ENCODE peak calls at places on chromosomes 3 and 15, in four cellular contexts. J is NCI-H524; C is IMR-90; X is activated CD4-positive, alpha-beta T cell treated with anti-CD3 and anti-CD28 coated beads, Interleukin-2, amount 50 U/mL, for 24 hours. H is an unnamed sample.

GRCh38 chr15:66763186-66764066 is 61.4 kb downstream of the SMAD6 start:
- DNase-seq in J (no peak), C (no peak), X (no peak), H (no peak)

GRCh38 chr3:185172086-185173049 is 19.5 kb upstream of the C3orf70 start:
- DNase-seq in J (no peak), C (no peak), X (no peak), H (no peak)

GRCh38 chr3:77426531-77426930 is 386.6 kb downstream of the ROBO2 start:
- DNase-seq in J (no peak), C (no peak), X (no peak), H (no peak)

GRCh38 chr15:63420333-63420741 is 38.7 kb upstream of the CA12 start:
- DNase-seq in J (no peak), C (peak), X (no peak), H (peak)

GRCh38 chr3:136250862-136251460 is 821 bp downstream of the PCCB start:
- DNase-seq in J (peak), C (peak), X (peak), H (peak)

GRCh38 chr3:40584625-40585189 is 59.9 kb downstream of the ZNF621 start:
- DNase-seq in J (peak), C (peak), X (peak), H (peak)

GRCh38 chr15:71044006-71044405 is 71.3 kb upstream of the THSD4 start:
- DNase-seq in J (no peak), C (peak), X (no peak), H (no peak)

GRCh38 chr3:13229291-13229949 is 156.2 kb upstream of the IQSEC1 start:
- DNase-seq in J (peak), C (peak), X (no peak), H (peak)

GRCh38 chr15:34038023-34038403 is 991 bp downstream of the AVEN start:
- DNase-seq in J (no peak), C (no peak), X (no peak), H (no peak)

GRCh38 chr3:53753518-53754183 is 92.6 kb downstream of the CHDH start:
- DNase-seq in J (no peak), C (no peak), X (no peak), H (no peak)

GRCh38 chr3:184781801-184782200 is 30.2 kb upstream of the VPS8 start:
- DNase-seq in J (peak), C (no peak), X (no peak), H (peak)

GRCh38 chr3:138509586-138509985 is 75.2 kb downstream of the ESYT3 start:
- DNase-seq in J (no peak), C (peak), X (no peak), H (no peak)

GRCh38 chr3:151003024-151003771 is 30.7 kb upstream of the CLRN1 start:
- DNase-seq in J (no peak), C (peak), X (no peak), H (no peak)